ENCODE peak calls at places on chromosomes 4 and X, in seven cellular contexts. X, Z, T, L, C, O and S are unnamed samples.
A peak's percentile ranks its signal among the peaks of the same experiment; 100 is the strongest.

GRCh38 chr4:2798399-2799301 is 5.8 kb downstream of the SH3BP2 start:
- DNase-seq in O (no peak), C (no peak), X (peak; percentile 33), Z (no peak), L (peak; percentile 74), T (no peak), S (no peak)

GRCh38 chrX:74925210-74926088 is at the start of gene NEXMIF:
- DNase-seq in Z (no peak), L (no peak), O (peak; percentile 45), X (no peak), C (no peak), T (no peak), S (no peak)

GRCh38 chrX:153700376-153700945 is 12.7 kb downstream of the SLC6A8 start:
- DNase-seq in O (no peak), T (no peak), L (no peak), Z (no peak), C (no peak), X (no peak), S (no peak)

GRCh38 chr4:149555146-149555545 is 260.5 kb downstream of the IQCM start:
- DNase-seq in T (no peak), L (no peak), C (no peak), O (no peak), X (no peak), Z (no peak), S (no peak)

GRCh38 chr4:6200011-6200921 is at the start of gene JAKMIP1:
- DNase-seq in L (peak; percentile 21), X (peak; percentile 60), C (peak; percentile 78), O (peak; percentile 43), T (peak; percentile 96), Z (peak; percentile 82), S (peak; percentile 99)

GRCh38 chr4:96677499-96677898 is 837.6 kb downstream of the PDHA2 start:
- DNase-seq in O (no peak), Z (no peak), T (no peak), L (no peak), X (no peak), C (no peak), S (no peak)

GRCh38 chr4:140943887-140944515 is 187.8 kb upstream of the TBC1D9 start:
- DNase-seq in X (no peak), C (no peak), L (no peak), T (no peak), Z (no peak), O (peak; percentile 67), S (no peak)

GRCh38 chr4:164956766-164957643 is 20.5 kb downstream of the TRIM61 start:
- DNase-seq in C (peak; percentile 66), L (peak; percentile 45), Z (peak; percentile 89), X (peak; percentile 44), O (peak; percentile 83), T (peak; percentile 61), S (peak; percentile 58)

GRCh38 chrX:28675173-28675572 is 87.9 kb downstream of the IL1RAPL1 start:
- DNase-seq in T (no peak), Z (no peak), L (no peak), C (no peak), X (no peak), O (no peak), S (no peak)

GRCh38 chrX:129655547-129656248 is 942 bp upstream of the APLN start:
- DNase-seq in X (no peak), C (no peak), Z (peak; percentile 67), L (no peak), O (no peak), T (no peak), S (no peak)

GRCh38 chr4:185036019-185036418 is 17.7 kb downstream of the HELT start:
- DNase-seq in L (no peak), T (no peak), Z (no peak), X (no peak), C (no peak), O (no peak), S (no peak)